ENCODE peak calls at places on chromosomes 5 and 9, in six cellular contexts. B is gastrocnemius medialis; A is activated CD8-positive, alpha-beta memory T cell treated with anti-CD3 and anti-CD28 coated beads, Interleukin-2, amount 50 U/mL, for 48 hours; F is HT1080; M is OCI-M1; E is COR-L47. W is an unnamed sample.

GRCh38 chr5:71938886-71939285 is 168.4 kb upstream of the MAP1B start:
- DNase-seq in B (no peak), A (no peak), F (peak; percentile 76), M (no peak), E (peak; percentile 95), W (no peak)

GRCh38 chr5:75678155-75678554 is 39.1 kb downstream of the POC5 start:
- DNase-seq in F (no peak), B (no peak), E (no peak), M (no peak), A (no peak), W (no peak)

GRCh38 chr5:172088801-172089200 is 82.4 kb upstream of the FBXW11 start:
- DNase-seq in M (no peak), F (no peak), E (no peak), A (no peak), B (no peak), W (no peak)

GRCh38 chr5:74382864-74383618 is 257.5 kb downstream of the ENC1 start:
- DNase-seq in M (no peak), B (peak; percentile 63), E (no peak), A (no peak), F (peak; percentile 40), W (no peak)

GRCh38 chr5:111747336-111747735 is 9.7 kb downstream of the NREP start:
- DNase-seq in F (peak; percentile 81), M (no peak), E (no peak), B (no peak), A (no peak), W (no peak)

GRCh38 chr9:13205824-13206223 is 73.7 kb downstream of the MPDZ start:
- DNase-seq in A (no peak), M (peak; percentile 77), F (no peak), E (no peak), B (no peak), W (no peak)

GRCh38 chr9:136107155-136107952 is 11.3 kb downstream of the TMEM250 start:
- DNase-seq in M (no peak), B (no peak), F (no peak), E (no peak), A (peak; percentile 71), W (no peak)

GRCh38 chr5:399296-400281 is 43.4 kb upstream of the EXOC3 start:
- DNase-seq in E (peak; percentile 97), F (peak; percentile 68), A (peak; percentile 85), M (peak; percentile 97), B (peak; percentile 55), W (no peak)

W was measured in non-pigmented ciliary epithelial cell.